ENCODE peak calls at places on chromosomes 16 and 17, in ten cellular contexts. F, H, T, R, M, D, J, K, N and W are unnamed samples.

GRCh38 chr16:19288872-19289799 is 3.6 kb downstream of the CLEC19A start:
- DNase-seq in J (no peak), R (peak; percentile 36), M (no peak), F (peak; percentile 54), T (no peak), K (no peak), H (no peak), N (no peak), D (no peak), W (no peak)

GRCh38 chr16:84319146-84319760 is 24.6 kb downstream of the WFDC1 start:
- DNase-seq in F (no peak), T (no peak), N (no peak), R (no peak), D (no peak), H (no peak), J (no peak), K (no peak), M (no peak), W (no peak)

GRCh38 chr17:69578385-69578936 is 164.0 kb downstream of the MAP2K6 start:
- DNase-seq in H (no peak), D (no peak), K (no peak), M (no peak), N (no peak), J (no peak), T (no peak), R (no peak), F (no peak), W (no peak)

GRCh38 chr17:65278050-65278819 is 141.1 kb downstream of the RGS9 start:
- DNase-seq in N (peak; percentile 75), J (peak; percentile 6), T (no peak), F (peak; percentile 57), M (no peak), D (peak; percentile 67), K (no peak), H (peak; percentile 83), R (peak; percentile 88), W (peak; percentile 44)

GRCh38 chr16:3478242-3478925 is 16.9 kb downstream of the C16orf90 start:
- DNase-seq in N (no peak), D (no peak), F (no peak), T (no peak), H (no peak), K (no peak), J (no peak), M (no peak), R (no peak), W (no peak)

GRCh38 chr17:50199651-50200446 is 1.6 kb downstream of the COL1A1 start:
- DNase-seq in K (peak; percentile 99), H (peak; percentile 85), J (peak; percentile 37), F (peak; percentile 96), R (peak; percentile 90), T (peak; percentile 41), M (no peak), D (peak; percentile 98), N (peak; percentile 99), W (peak; percentile 80)

GRCh38 chr16:57185446-57185944 is 344 bp downstream of the PSME3IP1 start:
- DNase-seq in F (no peak), D (peak; percentile 61), J (no peak), M (no peak), K (peak; percentile 70), R (peak; percentile 67), N (peak; percentile 70), T (peak; percentile 20), H (no peak), W (peak; percentile 46)

GRCh38 chr17:77410470-77410869 is 269.7 kb downstream of the SEC14L1 start:
- DNase-seq in K (no peak), H (no peak), R (no peak), D (no peak), F (no peak), T (no peak), M (no peak), N (no peak), J (no peak), W (no peak)

GRCh38 chr16:57867000-57867561 is 64.8 kb upstream of the KIFC3 start:
- DNase-seq in H (no peak), T (no peak), D (no peak), F (no peak), N (no peak), J (no peak), R (no peak), M (no peak), K (no peak), W (no peak)

GRCh38 chr17:74859439-74860228 is at the start of gene GRIN2C:
- DNase-seq in F (no peak), N (no peak), M (no peak), J (no peak), T (no peak), R (peak; percentile 52), K (no peak), D (no peak), H (no peak), W (no peak)

GRCh38 chr17:45917081-45917480 is 22.7 kb downstream of the MAPT start:
- DNase-seq in K (no peak), H (no peak), D (no peak), F (no peak), M (no peak), R (no peak), J (no peak), N (no peak), T (no peak), W (no peak)

GRCh38 chr17:16117149-16117548 is 98.2 kb downstream of the NCOR1 start:
- DNase-seq in D (no peak), F (no peak), N (no peak), J (no peak), H (no peak), M (no peak), K (no peak), R (no peak), T (no peak), W (no peak)

DNA sequence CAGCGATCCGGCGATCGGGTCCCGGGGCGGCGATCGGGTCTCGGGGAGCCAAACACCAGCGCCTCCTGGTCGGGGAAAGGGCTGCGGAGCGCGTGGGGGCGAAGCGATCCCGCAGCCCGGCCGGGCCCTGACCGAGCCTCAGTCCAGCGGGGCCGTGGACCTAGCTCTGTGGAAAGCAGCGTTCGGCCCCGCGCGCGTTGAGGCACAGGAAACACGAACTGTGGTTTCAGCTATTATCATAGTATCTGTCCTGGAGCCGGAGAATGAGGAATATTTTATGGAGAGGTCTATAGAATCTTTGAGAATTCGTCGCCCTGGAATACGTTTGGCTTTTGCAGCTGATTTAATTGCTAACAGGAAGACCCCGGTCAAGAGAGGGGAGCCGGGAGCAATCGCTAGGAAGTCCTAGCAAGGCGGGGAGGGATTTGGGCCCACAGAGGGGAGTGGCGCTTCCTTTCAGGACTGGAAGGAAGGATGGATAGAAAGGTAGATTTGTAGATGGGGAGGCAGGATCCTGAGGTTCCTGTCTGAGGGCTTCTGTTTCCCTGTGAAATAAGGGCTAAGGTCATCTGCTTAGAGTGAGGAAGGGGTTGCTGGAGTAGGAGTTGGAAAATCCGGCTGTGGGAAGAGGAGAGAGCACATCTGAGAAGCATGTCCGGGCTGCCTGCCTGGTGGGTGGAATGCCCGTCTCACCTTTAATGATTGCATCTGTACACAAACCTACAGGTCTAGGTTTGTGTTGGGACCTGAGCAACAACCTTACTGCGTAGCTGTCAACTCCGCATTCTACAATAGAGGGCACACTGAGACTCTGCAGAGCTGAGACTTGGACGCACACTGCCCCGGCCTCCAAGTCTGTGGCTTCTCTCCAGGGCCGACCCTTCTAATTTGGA is 770 bp downstream of the CCNF start:
- DNase-seq in F (no peak), T (peak; percentile 26), K (no peak), R (peak; percentile 52), D (peak; percentile 24), J (peak; percentile 75), N (peak; percentile 33), H (no peak), M (no peak), W (no peak)
- TF ChIP-seq CTCF in F (no peak), T (peak; percentile 7), K (no peak), R (peak; percentile 1), D (peak; percentile 21), J (peak; percentile 70), N (peak; percentile 34), H (no peak), M (peak; percentile 15), W (peak; percentile 25)

GRCh38 chr16:71357681-71358080 is 842 bp upstream of the CALB2 start:
- DNase-seq in F (no peak), M (no peak), J (no peak), K (no peak), H (peak; percentile 38), T (no peak), N (no peak), R (peak; percentile 58), D (no peak), W (no peak)
- TF ChIP-seq CTCF in F (no peak), M (no peak), J (no peak), K (no peak), H (no peak), T (no peak), N (no peak), R (peak; percentile 17), D (no peak), W (no peak)

GRCh38 chr17:80984749-80985148 is 6.9 kb upstream of the CHMP6 start:
- DNase-seq in D (peak; percentile 88), R (peak; percentile 74), F (peak; percentile 88), J (no peak), K (no peak), M (peak; percentile 91), T (no peak), N (peak; percentile 93), H (peak; percentile 43), W (no peak)
- TF ChIP-seq CTCF in D (peak; percentile 51), R (peak; percentile 18), F (peak; percentile 35), J (no peak), K (no peak), M (peak; percentile 56), T (no peak), N (peak; percentile 42), H (no peak), W (no peak)

DNA sequence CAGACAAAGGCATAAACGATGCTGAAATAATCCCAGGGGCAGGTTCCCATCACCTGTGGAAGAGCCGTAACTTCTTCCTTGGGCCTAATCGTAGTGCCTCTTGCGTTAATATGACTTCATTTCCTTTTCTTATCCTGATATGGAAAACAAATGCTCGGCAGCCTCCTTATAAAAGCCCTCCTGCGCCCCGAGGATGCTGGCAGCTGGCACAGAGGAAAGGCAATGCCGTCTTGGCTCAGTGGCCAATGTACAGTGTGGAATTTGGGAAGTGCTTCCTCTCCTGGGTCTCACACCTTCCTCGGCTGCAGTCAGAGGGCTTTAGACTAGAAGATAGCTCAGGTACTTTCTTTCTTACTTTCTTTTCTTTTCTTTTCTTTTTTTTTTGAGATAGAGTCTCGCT is 3.4 kb downstream of the SCN4A start:
- DNase-seq in H (no peak), R (no peak), T (no peak), K (no peak), N (no peak), J (no peak), F (no peak), D (no peak), M (no peak), W (no peak)
- TF ChIP-seq CTCF in H (no peak), R (no peak), T (no peak), K (no peak), N (no peak), J (no peak), F (no peak), D (no peak), M (no peak), W (no peak)